ENCODE peak calls at places on chromosomes 13 and 19, in eight cellular contexts. P is right lobe of liver, N is A549, Q is transverse colon, D is testis, O is vagina, V is tibial nerve, G is suprapubic skin. K is an unnamed sample.
A peak's percentile ranks its signal among the peaks of the same experiment; 100 is the strongest.

GRCh38 chr19:5489511-5489910 is 34.3 kb downstream of the ZNRF4 start:
- DNase-seq in Q (no peak), G (no peak), O (no peak), V (no peak), P (no peak), N (no peak), D (no peak), K (no peak)

GRCh38 chr13:97142452-97142851 is 79.7 kb upstream of the MBNL2 start:
- DNase-seq in Q (peak; percentile 70), N (peak; percentile 74), V (no peak), O (no peak), G (no peak), D (peak; percentile 84), P (peak; percentile 63), K (no peak)

GRCh38 chr13:64054306-64054705 is 2638.7 kb upstream of the PCDH20 start:
- DNase-seq in Q (no peak), V (no peak), P (no peak), G (no peak), N (no peak), D (no peak), O (no peak), K (no peak)

GRCh38 chr13:101916108-101916757 is 463.8 kb downstream of the ITGBL1 start:
- DNase-seq in G (no peak), O (no peak), Q (no peak), N (peak; percentile 37), V (no peak), D (peak; percentile 47), P (peak; percentile 46), K (peak; percentile 7)

GRCh38 chr13:45773236-45773635 is 71.1 kb downstream of the CBY2 start:
- DNase-seq in Q (no peak), V (no peak), D (no peak), N (no peak), P (no peak), G (no peak), O (no peak), K (no peak)

GRCh38 chr13:106499905-106500304 is 35.6 kb downstream of the EFNB2 start:
- DNase-seq in Q (no peak), G (no peak), N (no peak), P (no peak), D (no peak), O (no peak), V (no peak), K (no peak)

GRCh38 chr13:30338331-30338851 is 31.0 kb upstream of the KATNAL1 start:
- DNase-seq in O (no peak), Q (no peak), G (no peak), N (no peak), D (no peak), P (no peak), V (no peak), K (no peak)

GRCh38 chr13:79306650-79307049 is 99.4 kb downstream of the RBM26 start:
- DNase-seq in P (no peak), V (no peak), Q (no peak), N (no peak), G (no peak), O (no peak), D (no peak), K (no peak)

GRCh38 chr19:38831142-38831605 is 420 bp downstream of the ECH1 start:
- DNase-seq in V (no peak), O (no peak), Q (peak; percentile 84), P (peak; percentile 96), G (peak; percentile 88), N (peak; percentile 78), D (peak; percentile 59), K (peak; percentile 65)

GRCh38 chr13:52695856-52696255 is 43.2 kb downstream of the SUGT1 start:
- DNase-seq in G (no peak), Q (no peak), N (no peak), O (no peak), P (no peak), D (no peak), V (no peak), K (no peak)

GRCh38 chr19:13022859-13023636 is 27.8 kb downstream of the NFIX start:
- DNase-seq in N (no peak), P (peak; percentile 88), O (no peak), G (peak; percentile 93), Q (peak; percentile 76), V (peak; percentile 73), D (peak; percentile 80), K (peak; percentile 90)

GRCh38 chr13:51041126-51041525 is 69.9 kb downstream of the C13orf42 start:
- DNase-seq in Q (no peak), N (no peak), G (no peak), D (no peak), V (no peak), O (no peak), P (no peak), K (no peak)

GRCh38 chr19:57746580-57747471 is at the start of gene ZNF776:
- DNase-seq in G (peak; percentile 82), P (peak; percentile 86), N (peak; percentile 96), O (no peak), Q (peak; percentile 85), D (peak; percentile 94), V (peak; percentile 55), K (peak; percentile 87)
- TF ChIP-seq POLR2A in G (peak; percentile 44), P (no peak), N (peak; percentile 32), O (no peak), Q (peak; percentile 45), D (no peak), V (no peak), K (peak; percentile 59)

GRCh38 chr19:48332351-48332661 is 7.0 kb downstream of the EMP3 start:
- DNase-seq in N (no peak), D (no peak), V (no peak), O (no peak), P (no peak), G (no peak), Q (no peak), K (no peak)

GRCh38 chr19:48332662-48333466 is 7.5 kb downstream of the EMP3 start:
- DNase-seq in D (peak; percentile 95), O (no peak), N (peak; percentile 99), G (peak; percentile 93), V (peak; percentile 85), Q (peak; percentile 96), P (peak; percentile 89), K (peak; percentile 97)

GRCh38 chr19:48333467-48334384 is 8.4 kb downstream of the EMP3 start:
- DNase-seq in G (peak; percentile 92), Q (peak; percentile 96), D (peak; percentile 95), P (peak; percentile 88), V (peak; percentile 82), N (peak; percentile 98), O (no peak), K (peak; percentile 95)

GRCh38 chr19:48329167-48329891 is 4.0 kb downstream of the EMP3 start:
- DNase-seq in V (no peak), G (no peak), D (no peak), N (no peak), Q (peak; percentile 49), O (no peak), P (no peak), K (no peak)

DNA sequence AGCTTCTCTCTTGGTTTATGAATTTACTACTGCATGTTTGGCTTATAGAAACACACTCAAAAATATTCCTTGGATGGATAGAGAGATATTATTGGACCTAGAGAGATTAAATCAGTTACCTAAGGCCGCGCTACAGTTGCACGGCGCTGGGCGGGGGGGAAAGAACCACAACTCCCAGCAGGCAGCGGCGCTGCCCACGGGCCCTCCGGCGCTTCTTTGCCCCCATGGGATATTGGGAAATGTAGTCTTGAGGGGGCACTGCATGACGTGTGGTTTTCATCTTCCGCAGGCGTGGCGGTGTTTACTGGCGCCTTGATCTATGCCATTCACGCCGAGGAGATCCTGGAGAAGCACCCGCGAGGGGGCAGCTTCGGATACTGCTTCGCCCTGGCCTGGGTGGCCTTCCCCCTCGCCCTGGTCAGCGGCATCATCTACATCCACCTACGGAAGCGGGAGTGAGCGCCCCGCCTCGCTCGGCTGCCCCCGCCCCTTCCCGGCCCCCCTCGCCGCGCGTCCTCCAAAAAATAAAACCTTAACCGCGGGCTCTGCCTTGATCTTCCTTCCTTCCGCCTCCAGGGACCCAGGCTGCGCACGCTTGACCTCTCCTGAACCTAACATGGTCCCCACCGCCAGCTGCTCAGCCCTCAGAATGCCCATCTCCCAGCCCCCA is 4.8 kb downstream of the EMP3 start:
- DNase-seq in Q (peak; percentile 89), G (peak; percentile 83), O (no peak), N (no peak), P (peak; percentile 86), D (peak; percentile 90), V (peak; percentile 28), K (peak; percentile 86)
- H3K4me1 ChIP-seq in Q (peaks cover 25% of the 10 kb centered on the region), G (peaks cover 79% of the 10 kb centered on the region), O (peaks cover 68% of the 10 kb centered on the region), N (peaks cover 19% of the 10 kb centered on the region), P (no peaks in the 10 kb centered on the region), D (peaks cover 10% of the 10 kb centered on the region), V (peaks cover 26% of the 10 kb centered on the region), K (peaks cover 43% of the 10 kb centered on the region)

DNA sequence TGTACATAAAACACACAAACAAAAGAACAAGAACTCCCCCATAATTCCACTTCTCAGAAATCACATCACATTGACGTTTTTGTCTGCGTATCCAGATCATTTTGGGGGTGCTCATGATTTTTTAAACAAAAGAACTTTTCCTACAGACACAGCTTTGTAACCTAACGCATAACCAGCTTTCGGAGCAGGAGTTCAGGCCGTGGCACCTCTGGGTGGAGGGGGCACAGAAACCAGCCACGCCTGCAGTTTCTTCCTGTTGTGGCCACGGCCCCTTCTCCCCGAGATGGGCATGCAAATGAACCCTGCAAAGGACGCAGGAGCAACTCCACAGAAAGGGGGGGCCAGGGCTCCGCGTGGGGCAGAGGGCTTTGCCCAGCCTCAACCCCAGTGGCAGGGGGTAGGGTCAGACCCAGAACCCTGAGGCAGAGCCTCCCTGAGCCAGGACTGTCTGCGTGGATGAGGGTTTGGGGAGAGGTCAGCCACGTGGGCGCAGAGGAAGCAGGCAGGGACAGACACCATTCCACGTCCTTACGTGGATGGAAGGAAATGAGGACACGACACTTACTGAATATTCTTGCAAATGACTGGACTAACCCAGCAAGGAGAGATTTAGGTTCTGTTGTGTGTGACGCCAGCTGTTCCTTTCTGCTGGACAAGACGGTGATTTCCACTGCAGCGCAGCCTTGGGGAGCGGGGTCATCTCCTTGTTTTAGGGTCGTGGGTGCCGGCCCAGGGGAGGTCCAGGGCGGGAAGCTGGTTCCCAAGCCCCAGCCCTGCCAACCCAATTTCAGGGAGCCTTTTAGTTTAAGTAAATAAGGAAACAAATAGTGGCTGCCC is 64.3 kb downstream of the RASA3 start:
- DNase-seq in P (no peak), V (peak; percentile 12), N (no peak), G (peak; percentile 65), D (no peak), O (no peak), Q (peak; percentile 72), K (no peak)
- H3K4me3 ChIP-seq in P (no peak overlapping the region), V (no peak overlapping the region), N (no peak overlapping the region), G (no peak overlapping the region), D (no peak overlapping the region), O (no peak overlapping the region), Q (no peak overlapping the region), K (no peak overlapping the region)

DNA sequence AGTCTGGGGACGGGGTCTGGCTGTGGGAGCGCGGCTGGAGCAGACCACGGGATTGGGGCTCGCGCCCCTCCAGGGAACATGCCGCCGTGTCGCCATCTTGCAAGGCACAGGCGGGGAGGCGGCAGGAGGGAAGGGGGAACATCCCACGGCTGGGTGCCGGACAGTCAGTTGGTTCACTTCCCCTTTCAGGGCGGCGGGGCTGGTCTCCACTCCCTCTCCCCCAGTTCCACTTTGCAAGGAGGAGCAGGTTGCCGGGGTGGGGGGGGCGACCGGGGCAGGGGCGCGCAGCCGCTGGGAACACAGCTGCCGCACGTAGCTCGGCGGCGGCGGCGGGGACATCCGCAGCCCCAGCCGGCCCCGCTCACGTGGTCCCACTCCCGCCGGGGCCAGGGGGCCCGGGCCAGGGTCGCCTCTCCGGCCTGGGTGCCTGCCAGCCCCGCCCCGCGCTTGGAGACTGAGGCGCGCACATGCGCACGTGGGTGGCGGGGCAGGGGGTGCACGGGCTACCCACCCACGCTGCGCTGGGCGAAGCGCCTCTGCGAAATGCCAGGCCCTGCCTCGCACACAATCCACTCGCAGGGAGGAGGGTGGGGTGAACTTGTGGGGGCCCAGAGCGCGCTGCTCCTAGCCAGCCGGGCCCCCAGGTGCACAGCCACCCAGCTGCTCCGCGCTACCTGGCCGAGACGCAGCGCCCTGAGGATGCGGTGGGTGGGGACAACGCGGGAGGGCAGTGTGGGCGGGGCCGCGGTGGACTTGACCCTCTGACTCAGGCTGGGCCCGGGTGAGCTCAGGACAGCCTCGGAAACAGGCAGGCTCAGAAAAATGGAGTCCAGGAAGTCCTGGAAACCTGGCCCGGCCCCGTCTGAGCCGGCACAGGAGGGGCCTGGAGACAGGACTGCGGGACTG is 6.4 kb downstream of the KLF16 start:
- DNase-seq in D (peak; percentile 83), O (no peak), N (peak; percentile 87), P (peak; percentile 94), Q (peak; percentile 96), V (peak; percentile 52), G (peak; percentile 93), K (peak; percentile 91)
- TF ChIP-seq POLR2A in D (no peak), O (no peak), N (no peak), P (peak; percentile 28), Q (peak; percentile 92), V (no peak), G (no peak), K (no peak)

K was measured in thyroid gland.